ENCODE peak calls at places on chromosomes 3 and 15, in four cellular contexts. V is ELR; I is CD8-positive, alpha-beta T cell; G is anterior cingulate cortex. U is an unnamed sample.

GRCh38 chr3:125137432-125138033 is 75.0 kb downstream of the SLC12A8 start:
- DNase-seq in V (peak), I (no peak), G (no peak), U (peak)

GRCh38 chr3:190229632-190230424 is 92.4 kb downstream of the CLDN1 start:
- DNase-seq in V (peak), I (no peak), G (no peak), U (peak)

GRCh38 chr3:140177943-140178342 is 243.0 kb downstream of the CLSTN2 start:
- DNase-seq in V (no peak), I (no peak), G (no peak), U (no peak)

GRCh38 chr3:196662033-196662432 is 22.5 kb downstream of the NRROS start:
- DNase-seq in V (no peak), I (no peak), G (no peak), U (peak)

GRCh38 chr3:37149246-37149645 is 25.1 kb downstream of the LRRFIP2 start:
- DNase-seq in V (no peak), I (no peak), G (no peak), U (no peak)

GRCh38 chr3:194126790-194127189 is 9.2 kb upstream of the HES1 start:
- DNase-seq in V (no peak), I (no peak), G (no peak), U (no peak)

GRCh38 chr3:15647629-15648167 is 46.2 kb downstream of the BTD start:
- DNase-seq in V (peak), I (peak), G (no peak), U (peak)

GRCh38 chr3:85627899-85628298 is 669.1 kb downstream of the CADM2 start:
- DNase-seq in V (no peak), I (no peak), G (no peak), U (no peak)

GRCh38 chr3:125102470-125102869 is 46.7 kb upstream of the HEG1 start:
- DNase-seq in V (no peak), I (no peak), G (no peak), U (no peak)

GRCh38 chr15:58484794-58485600 is 53.2 kb downstream of the LIPC start:
- DNase-seq in V (no peak), I (peak), G (no peak), U (no peak)

GRCh38 chr15:64344651-64345262 is 11.2 kb downstream of the CSNK1G1 start:
- DNase-seq in V (peak), I (no peak), G (no peak), U (no peak)

GRCh38 chr3:73791356-73791755 is 166.6 kb upstream of the PDZRN3 start:
- DNase-seq in V (no peak), I (no peak), G (no peak), U (no peak)

GRCh38 chr3:194910414-194910979 is 224.8 kb downstream of the FAM43A start:
- DNase-seq in V (no peak), I (no peak), G (no peak), U (no peak)

GRCh38 chr15:92391640-92392039 is 2.0 kb upstream of the ST8SIA2 start:
- DNase-seq in V (no peak), I (no peak), G (no peak), U (peak)

GRCh38 chr15:73295630-73296286 is 73.0 kb downstream of the HCN4 start:
- DNase-seq in V (peak), I (no peak), G (no peak), U (no peak)

GRCh38 chr3:13019706-13020105 is 53.5 kb downstream of the IQSEC1 start:
- DNase-seq in V (no peak), I (no peak), G (no peak), U (no peak)